ENCODE peak calls at places on chromosomes 1 and 21, in six cellular contexts. A is heart left ventricle, P is adrenal gland, V is body of pancreas, C is sigmoid colon, U is esophagus squamous epithelium. B is an unnamed sample.

GRCh38 chr1:34529935-34530859 is 224.7 kb upstream of the GJB5 start:
- DNase-seq in A (no peak), P (no peak), V (no peak), C (no peak), U (no peak), B (no peak)

GRCh38 chr1:39898648-39899603 is 2.8 kb downstream of the MYCL start:
- DNase-seq in A (no peak), P (no peak), V (peak; percentile 87), C (no peak), U (no peak), B (peak; percentile 81)

GRCh38 chr1:78607334-78607927 is 12.8 kb upstream of the IFI44L start:
- DNase-seq in A (no peak), P (no peak), V (no peak), C (no peak), U (no peak), B (no peak)

GRCh38 chr1:55539652-55540512 is 324.7 kb upstream of the USP24 start:
- DNase-seq in A (no peak), P (no peak), V (no peak), C (no peak), U (no peak), B (no peak)

GRCh38 chr1:15231714-15232201 is 15.3 kb upstream of the FHAD1 start:
- DNase-seq in A (no peak), P (no peak), V (no peak), C (no peak), U (no peak), B (no peak)

GRCh38 chr1:176073524-176074157 is 133.4 kb downstream of the COP1 start:
- DNase-seq in A (peak; percentile 41), P (peak; percentile 75), V (peak; percentile 30), C (no peak), U (no peak), B (no peak)

GRCh38 chr1:226128487-226129075 is 58.0 kb downstream of the ACBD3 start:
- DNase-seq in A (no peak), P (no peak), V (no peak), C (peak; percentile 35), U (no peak), B (no peak)

GRCh38 chr1:207959141-207959825 is 48.4 kb upstream of the CD34 start:
- DNase-seq in A (peak; percentile 86), P (peak; percentile 84), V (peak; percentile 77), C (peak; percentile 94), U (no peak), B (peak; percentile 56)

GRCh38 chr1:13554798-13555197 is 28.8 kb upstream of the PDPN start:
- DNase-seq in A (no peak), P (no peak), V (no peak), C (no peak), U (no peak), B (no peak)

GRCh38 chr1:182861994-182862393 is 22.8 kb downstream of the DHX9 start:
- DNase-seq in A (no peak), P (no peak), V (no peak), C (no peak), U (no peak), B (no peak)

GRCh38 chr1:244207935-244208244 is 156.8 kb downstream of the ZBTB18 start:
- DNase-seq in A (no peak), P (no peak), V (no peak), C (no peak), U (no peak), B (no peak)

GRCh38 chr1:152188673-152189591 is 29.9 kb upstream of the RPTN start:
- DNase-seq in A (peak; percentile 55), P (peak; percentile 87), V (peak; percentile 78), C (peak; percentile 86), U (no peak), B (peak; percentile 81)

GRCh38 chr1:111639602-111640198 is 20.1 kb downstream of the RAP1A start:
- DNase-seq in A (no peak), P (no peak), V (no peak), C (no peak), U (no peak), B (no peak)

GRCh38 chr1:166721145-166721544 is 118.1 kb upstream of the POGK start:
- DNase-seq in A (no peak), P (no peak), V (no peak), C (no peak), U (no peak), B (no peak)

GRCh38 chr1:6515771-6516170 is 24.3 kb upstream of the PLEKHG5 start:
- DNase-seq in A (no peak), P (no peak), V (no peak), C (no peak), U (no peak), B (no peak)

GRCh38 chr1:77370161-77370560 is 88.3 kb downstream of the AK5 start:
- DNase-seq in A (no peak), P (no peak), V (no peak), C (no peak), U (no peak), B (no peak)

GRCh38 chr1:31502926-31503511 is 73.3 kb upstream of the TINAGL1 start:
- DNase-seq in A (no peak), P (no peak), V (no peak), C (no peak), U (no peak), B (no peak)

GRCh38 chr1:166870584-166870983 is 5.5 kb downstream of the TADA1 start:
- DNase-seq in A (no peak), P (no peak), V (no peak), C (no peak), U (no peak), B (peak; percentile 44)

GRCh38 chr1:27591622-27592021 is 12.3 kb downstream of the AHDC1 start:
- DNase-seq in A (no peak), P (no peak), V (no peak), C (no peak), U (no peak), B (no peak)

GRCh38 chr1:27589441-27589840 is 14.5 kb downstream of the AHDC1 start:
- DNase-seq in A (no peak), P (no peak), V (no peak), C (no peak), U (no peak), B (no peak)

GRCh38 chr1:27589841-27590426 is 14.0 kb downstream of the AHDC1 start:
- DNase-seq in A (peak; percentile 70), P (peak; percentile 64), V (no peak), C (peak; percentile 85), U (no peak), B (no peak)

GRCh38 chr1:27592191-27592590 is 11.8 kb downstream of the AHDC1 start:
- DNase-seq in A (no peak), P (no peak), V (no peak), C (no peak), U (no peak), B (no peak)

GRCh38 chr1:27590917-27591508 is 12.9 kb downstream of the AHDC1 start:
- DNase-seq in A (no peak), P (peak; percentile 78), V (no peak), C (no peak), U (no peak), B (no peak)
- H3K27ac ChIP-seq in A (peak overlapping the region; percentile 67), P (peak overlapping the region; percentile 83), V (no peak overlapping the region), C (peak overlapping the region; percentile 99), U (peak overlapping the region; percentile 61), B (no peak overlapping the region)

DNA sequence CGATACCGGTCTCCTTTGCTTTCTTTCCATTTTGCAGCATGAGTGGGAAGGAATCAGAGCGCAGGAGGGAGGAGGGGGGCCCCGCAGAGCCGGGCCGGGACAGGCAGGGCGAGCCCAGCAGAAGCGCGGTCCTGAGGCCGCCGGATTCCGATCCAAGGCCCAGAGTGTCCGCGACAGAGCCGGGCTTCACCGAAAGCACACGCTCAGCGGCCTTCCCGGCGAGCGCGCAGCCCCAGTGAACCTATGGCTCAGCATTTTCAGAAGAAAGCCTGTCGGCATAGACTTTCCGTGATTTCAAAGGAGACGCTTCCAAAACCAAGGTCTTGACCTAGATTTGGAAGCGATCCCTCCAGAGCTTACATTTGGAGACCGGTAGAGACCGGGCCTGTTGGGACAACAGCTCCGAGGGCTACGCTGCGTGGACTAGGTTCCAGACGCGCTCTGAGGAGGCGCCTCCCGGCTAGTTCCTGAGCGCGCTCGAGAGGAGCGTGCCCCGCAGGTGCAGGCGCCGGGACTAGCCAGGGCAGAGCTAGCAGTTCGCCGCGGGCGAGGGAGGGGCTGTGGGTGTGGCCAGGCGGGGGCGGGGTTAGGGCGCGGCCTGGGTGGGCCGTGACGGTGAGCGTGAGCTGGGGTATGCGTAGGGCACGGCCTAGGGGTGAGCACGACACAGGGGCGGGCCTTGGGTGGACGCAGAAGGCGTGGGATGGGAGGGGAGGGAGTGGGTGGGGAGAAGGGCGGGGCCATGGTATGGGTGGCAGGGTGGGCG is 27.8 kb upstream of the PRSS38 start:
- DNase-seq in A (peak; percentile 90), P (peak; percentile 96), V (peak; percentile 97), C (peak; percentile 97), U (peak; percentile 74), B (peak; percentile 96)
- TF ChIP-seq POLR2A in A (peak; percentile 48), P (no peak), V (peak; percentile 83), C (peak; percentile 28), U (no peak), B (peak; percentile 57)

GRCh38 chr1:8864713-8865397 is 13.6 kb downstream of the ENO1 start:
- DNase-seq in A (no peak), P (no peak), V (no peak), C (no peak), U (no peak), B (no peak)
- H3K27ac ChIP-seq in A (no peak overlapping the region), P (no peak overlapping the region), V (no peak overlapping the region), C (no peak overlapping the region), U (no peak overlapping the region), B (no peak overlapping the region)

GRCh38 chr1:1115830-1116700 is at the start of gene C1orf159:
- DNase-seq in A (peak; percentile 99), P (peak; percentile 98), V (peak; percentile 99), C (peak; percentile 99), U (peak; percentile 97), B (peak; percentile 99)
- TF ChIP-seq POLR2A in A (no peak), P (no peak), V (peak; percentile 32), C (no peak), U (no peak), B (no peak)

GRCh38 chr21:34936874-34937563 is 112.1 kb downstream of the RUNX1 start:
- DNase-seq in A (no peak), P (no peak), V (no peak), C (no peak), U (no peak), B (no peak)
- H3K27ac ChIP-seq in A (no peak overlapping the region), P (no peak overlapping the region), V (no peak overlapping the region), C (no peak overlapping the region), U (no peak overlapping the region), B (no peak overlapping the region)

GRCh38 chr1:159924791-159925712 is at the start of gene TAGLN2:
- DNase-seq in A (peak; percentile 94), P (peak; percentile 88), V (peak; percentile 92), C (peak; percentile 96), U (peak; percentile 49), B (peak; percentile 92)
- TF ChIP-seq POLR2A in A (peak; percentile 96), P (no peak), V (peak; percentile 99), C (peak; percentile 82), U (no peak), B (peak; percentile 89)

GRCh38 chr1:2283991-2284895 is 56.1 kb downstream of the SKI start:
- DNase-seq in A (no peak), P (no peak), V (no peak), C (no peak), U (no peak), B (peak; percentile 74)
- H3K27ac ChIP-seq in A (peak overlapping the region; percentile 37), P (peak overlapping the region; percentile 63), V (no peak overlapping the region), C (peak overlapping the region; percentile 1), U (no peak overlapping the region), B (no peak overlapping the region)

B was measured in right lobe of liver.